ENCODE peak calls at places on chromosomes 12 and 14, in six cellular contexts. H is fibroblast of lung; S is tibial artery; L is CD8-positive, alpha-beta T cell; Z is natural killer cell; W is testis. G is an unnamed sample.

GRCh38 chr14:102317564-102318248 is 1.8 kb upstream of the ZNF839 start:
- DNase-seq in L (no peak), W (peak; percentile 84), H (no peak), S (no peak), Z (no peak), G (peak; percentile 33)

GRCh38 chr12:94942663-94943062 is 60.8 kb downstream of the NDUFA12 start:
- DNase-seq in H (no peak), S (no peak), Z (no peak), W (no peak), L (no peak), G (no peak)

GRCh38 chr14:99191663-99192621 is 80.1 kb downstream of the BCL11B start:
- DNase-seq in W (peak; percentile 60), H (peak; percentile 84), L (no peak), S (peak; percentile 81), Z (no peak), G (no peak)

GRCh38 chr12:69171881-69172280 is 67.5 kb upstream of the CPSF6 start:
- DNase-seq in W (no peak), S (no peak), L (no peak), Z (no peak), H (no peak), G (no peak)

GRCh38 chr12:117408161-117408791 is 46.9 kb upstream of the NOS1 start:
- DNase-seq in W (peak; percentile 69), L (no peak), H (peak; percentile 60), S (no peak), Z (no peak), G (no peak)

GRCh38 chr14:36580141-36580855 is 2.1 kb downstream of the NKX2-8 start:
- DNase-seq in H (no peak), L (no peak), S (no peak), W (no peak), Z (no peak), G (peak; percentile 14)

GRCh38 chr12:114430306-114430705 is 24.4 kb upstream of the TBX5 start:
- DNase-seq in W (no peak), S (no peak), L (no peak), Z (no peak), H (peak; percentile 48), G (no peak)

GRCh38 chr14:80211143-80212024 is at the start of gene DIO2:
- DNase-seq in S (peak; percentile 81), L (no peak), Z (no peak), W (peak; percentile 42), H (peak; percentile 79), G (no peak)

GRCh38 chr12:89497005-89497404 is 27.6 kb downstream of the GALNT4 start:
- DNase-seq in L (no peak), Z (no peak), H (no peak), S (no peak), W (peak; percentile 73), G (no peak)

GRCh38 chr14:53925201-53925766 is 31.3 kb downstream of the BMP4 start:
- DNase-seq in L (no peak), S (no peak), H (no peak), Z (no peak), W (no peak), G (no peak)

GRCh38 chr14:75238728-75239455 is 39.7 kb upstream of the FOS start:
- DNase-seq in W (no peak), H (no peak), L (no peak), S (no peak), Z (no peak), G (no peak)

GRCh38 chr14:40417777-40418401 is 985.7 kb upstream of the FBXO33 start:
- DNase-seq in Z (no peak), L (no peak), W (peak; percentile 66), H (peak; percentile 4), S (no peak), G (peak; percentile 9)

GRCh38 chr12:52584156-52584682 is 10.6 kb upstream of the KRT74 start:
- DNase-seq in L (no peak), W (no peak), S (peak; percentile 38), Z (no peak), H (no peak), G (no peak)

GRCh38 chr14:83548061-83548839 is 1981.7 kb upstream of the FLRT2 start:
- DNase-seq in W (no peak), S (no peak), L (no peak), Z (no peak), H (peak; percentile 15), G (no peak)

GRCh38 chr14:29895591-29896043 is 32.0 kb downstream of the PRKD1 start:
- DNase-seq in S (no peak), W (no peak), Z (no peak), L (no peak), H (no peak), G (no peak)

GRCh38 chr14:21978184-21978998 is 304.8 kb upstream of the OR4E1 start:
- DNase-seq in L (no peak), H (no peak), W (peak; percentile 77), S (no peak), Z (peak; percentile 57), G (peak; percentile 59)

GRCh38 chr14:74655597-74656389 is 43.8 kb upstream of the LTBP2 start:
- DNase-seq in Z (no peak), S (no peak), H (peak; percentile 76), L (no peak), W (peak; percentile 38), G (no peak)

GRCh38 chr12:3123729-3124128 is 46.5 kb downstream of the TSPAN9 start:
- DNase-seq in W (no peak), Z (no peak), H (peak; percentile 52), S (no peak), L (no peak), G (no peak)

GRCh38 chr12:106974525-106974924 is 12.4 kb downstream of the MTERF2 start:
- DNase-seq in W (no peak), S (no peak), H (no peak), L (no peak), Z (no peak), G (peak; percentile 35)

GRCh38 chr14:105013150-105013787 is 7.6 kb downstream of the CDCA4 start:
- DNase-seq in S (peak; percentile 62), L (no peak), W (no peak), H (no peak), Z (no peak), G (no peak)

GRCh38 chr14:51430600-51430999 is 190.6 kb downstream of the TMX1 start:
- DNase-seq in W (no peak), H (peak; percentile 69), L (no peak), S (no peak), Z (no peak), G (no peak)

GRCh38 chr12:53122961-53123468 is 19.7 kb downstream of the SOAT2 start:
- DNase-seq in L (no peak), S (no peak), Z (no peak), H (peak; percentile 48), W (no peak), G (peak; percentile 14)

GRCh38 chr12:100826323-100826722 is 31.7 kb downstream of the ANO4 start:
- DNase-seq in L (no peak), S (no peak), W (peak; percentile 78), Z (no peak), H (peak; percentile 55), G (peak; percentile 17)

GRCh38 chr12:45598761-45599160 is 130.7 kb upstream of the ARID2 start:
- DNase-seq in Z (no peak), S (no peak), W (no peak), H (no peak), L (no peak), G (no peak)

GRCh38 chr12:4293299-4293941 is 19.9 kb downstream of the CCND2 start:
- DNase-seq in L (no peak), S (peak; percentile 44), Z (no peak), W (no peak), H (no peak), G (no peak)

GRCh38 chr12:75951399-75952228 is 80.0 kb downstream of the PHLDA1 start:
- DNase-seq in L (no peak), S (no peak), W (no peak), H (peak; percentile 17), Z (no peak), G (no peak)

GRCh38 chr12:106724116-106724515 is 50.4 kb upstream of the RIC8B start:
- DNase-seq in H (no peak), L (no peak), S (no peak), W (no peak), Z (no peak), G (no peak)

GRCh38 chr12:64780531-64781373 is 21.5 kb upstream of the GNS start:
- DNase-seq in L (no peak), S (peak; percentile 72), W (peak; percentile 63), Z (peak; percentile 26), H (peak; percentile 4), G (peak; percentile 64)

GRCh38 chr12:109114644-109115043 is 1.7 kb upstream of the ACACB start:
- DNase-seq in Z (no peak), S (no peak), L (no peak), H (no peak), W (no peak), G (no peak)

GRCh38 chr14:65412881-65413738 is 580 bp downstream of the FUT8 start:
- DNase-seq in H (peak; percentile 76), Z (peak; percentile 15), S (no peak), L (no peak), W (peak; percentile 48), G (peak; percentile 80)
- TF ChIP-seq CTCF in H (peak; percentile 17), Z (no peak), S (no peak), L (no peak), W (no peak), G (no peak)

GRCh38 chr14:84592770-84593169 is 937.2 kb upstream of the FLRT2 start:
- DNase-seq in H (no peak), L (no peak), W (no peak), Z (no peak), S (no peak), G (no peak)
- TF ChIP-seq CTCF in H (no peak), L (no peak), W (no peak), Z (no peak), S (no peak), G (no peak)

GRCh38 chr12:92034083-92034482 is 111.6 kb downstream of the BTG1 start:
- DNase-seq in L (no peak), S (no peak), Z (no peak), W (no peak), H (no peak), G (no peak)

GRCh38 chr12:92034858-92035401 is 110.7 kb downstream of the BTG1 start:
- DNase-seq in H (peak; percentile 74), W (peak; percentile 41), L (peak; percentile 12), S (peak; percentile 70), Z (peak; percentile 26), G (peak; percentile 32)

GRCh38 chr12:92036771-92037453 is 108.7 kb downstream of the BTG1 start:
- DNase-seq in S (no peak), Z (no peak), L (no peak), W (no peak), H (peak; percentile 57), G (no peak)

GRCh38 chr12:92036061-92036620 is 109.5 kb downstream of the BTG1 start:
- DNase-seq in S (no peak), W (no peak), L (no peak), Z (no peak), H (no peak), G (no peak)

GRCh38 chr12:92035477-92035876 is 110.2 kb downstream of the BTG1 start:
- DNase-seq in Z (no peak), L (no peak), S (no peak), H (no peak), W (no peak), G (no peak)
- TF ChIP-seq CTCF in Z (no peak), L (no peak), S (no peak), H (no peak), W (no peak), G (no peak)

DNA sequence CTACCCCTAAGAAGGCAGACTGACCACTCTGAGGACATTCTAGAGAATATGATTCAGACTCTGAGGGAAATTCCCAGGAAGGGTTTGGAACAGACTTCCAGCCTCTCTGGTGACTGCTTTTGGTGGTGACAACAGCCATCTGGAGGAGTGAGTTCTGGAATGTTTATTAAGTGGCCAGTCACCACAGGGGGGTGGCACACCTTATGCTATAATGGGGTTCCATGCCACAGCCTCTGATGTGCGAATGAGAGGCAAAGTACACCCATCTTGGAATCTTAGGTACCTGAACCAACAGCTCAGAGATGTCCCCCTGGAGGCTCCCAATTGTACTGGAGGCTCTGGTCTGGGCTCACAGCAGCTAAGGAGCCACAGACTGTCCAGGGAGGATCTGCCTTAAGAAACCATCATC is 9.5 kb upstream of the TINF2 start:
- DNase-seq in W (no peak), Z (no peak), H (peak; percentile 65), L (no peak), S (no peak), G (no peak)
- TF ChIP-seq CTCF in W (no peak), Z (no peak), H (no peak), L (no peak), S (no peak), G (no peak)